ENCODE peak calls at places on chromosomes 16 and 17, in ten cellular contexts. One of them, this sample, is unnamed. For H3K9me3, the result is how much of the 10 kb centered on the place peaks cover.

GRCh38 chr16:31010539-31010938 is at the start of gene STX1B:
- DNase-seq in neuronal stem cell: peak
- DNase-seq in CD4-positive, alpha-beta T cell: peak
- DNase-seq in cardiac muscle cell: peak
- DNase-seq in Panc1: no peak
- DNase-seq in upper lobe of left lung: no peak
- DNase-seq in lung: no peak
- DNase-seq in kidney: no peak
- DNase-seq in heart right ventricle: no peak
- DNase-seq in gastrocnemius medialis: no peak
- DNase-seq in this sample: no peak

GRCh38 chr16:71441348-71441781 is 489 bp downstream of the TLE7 start:
- DNase-seq in neuronal stem cell: no peak
- DNase-seq in CD4-positive, alpha-beta T cell: no peak
- DNase-seq in cardiac muscle cell: peak
- DNase-seq in Panc1: no peak
- DNase-seq in upper lobe of left lung: no peak
- DNase-seq in lung: no peak
- DNase-seq in kidney: no peak
- DNase-seq in heart right ventricle: no peak
- DNase-seq in gastrocnemius medialis: no peak
- DNase-seq in this sample: no peak

GRCh38 chr17:15091825-15092224 is 173.3 kb downstream of the PMP22 start:
- DNase-seq in neuronal stem cell: no peak
- DNase-seq in CD4-positive, alpha-beta T cell: no peak
- DNase-seq in cardiac muscle cell: no peak
- DNase-seq in Panc1: no peak
- DNase-seq in upper lobe of left lung: peak
- DNase-seq in lung: no peak
- DNase-seq in kidney: no peak
- DNase-seq in heart right ventricle: no peak
- DNase-seq in gastrocnemius medialis: no peak
- DNase-seq in this sample: no peak

GRCh38 chr17:48952904-48953303 is 8.3 kb upstream of the SNF8 start:
- DNase-seq in neuronal stem cell: no peak
- DNase-seq in CD4-positive, alpha-beta T cell: no peak
- DNase-seq in cardiac muscle cell: no peak
- DNase-seq in Panc1: no peak
- DNase-seq in upper lobe of left lung: no peak
- DNase-seq in lung: no peak
- DNase-seq in kidney: no peak
- DNase-seq in heart right ventricle: no peak
- DNase-seq in gastrocnemius medialis: no peak
- DNase-seq in this sample: no peak

GRCh38 chr17:82881900-82882714 is 42.3 kb upstream of the ZNF750 start:
- DNase-seq in neuronal stem cell: no peak
- DNase-seq in CD4-positive, alpha-beta T cell: no peak
- DNase-seq in cardiac muscle cell: no peak
- DNase-seq in Panc1: no peak
- DNase-seq in upper lobe of left lung: peak
- DNase-seq in lung: peak
- DNase-seq in kidney: peak
- DNase-seq in heart right ventricle: peak
- DNase-seq in gastrocnemius medialis: peak
- DNase-seq in this sample: peak

GRCh38 chr17:59829217-59830006 is 63.3 kb downstream of the TUBD1 start:
- DNase-seq in neuronal stem cell: no peak
- DNase-seq in CD4-positive, alpha-beta T cell: no peak
- DNase-seq in cardiac muscle cell: peak
- DNase-seq in Panc1: peak
- DNase-seq in upper lobe of left lung: no peak
- DNase-seq in lung: no peak
- DNase-seq in kidney: no peak
- DNase-seq in heart right ventricle: no peak
- DNase-seq in gastrocnemius medialis: no peak
- DNase-seq in this sample: peak

GRCh38 chr17:74151551-74152315 is 51.7 kb upstream of the RPL38 start:
- DNase-seq in neuronal stem cell: no peak
- DNase-seq in CD4-positive, alpha-beta T cell: no peak
- DNase-seq in cardiac muscle cell: no peak
- DNase-seq in Panc1: no peak
- DNase-seq in upper lobe of left lung: no peak
- DNase-seq in lung: no peak
- DNase-seq in kidney: no peak
- DNase-seq in heart right ventricle: no peak
- DNase-seq in gastrocnemius medialis: no peak
- DNase-seq in this sample: peak

GRCh38 chr17:19409509-19409908 is 1.5 kb upstream of the RNF112 start:
- DNase-seq in neuronal stem cell: no peak
- DNase-seq in CD4-positive, alpha-beta T cell: no peak
- DNase-seq in cardiac muscle cell: peak
- DNase-seq in Panc1: no peak
- DNase-seq in upper lobe of left lung: no peak
- DNase-seq in lung: no peak
- DNase-seq in kidney: no peak
- DNase-seq in heart right ventricle: no peak
- DNase-seq in gastrocnemius medialis: no peak
- DNase-seq in this sample: no peak

GRCh38 chr16:65002265-65002664 is 119.6 kb downstream of the CDH11 start:
- DNase-seq in neuronal stem cell: no peak
- DNase-seq in CD4-positive, alpha-beta T cell: no peak
- DNase-seq in cardiac muscle cell: peak
- DNase-seq in Panc1: no peak
- DNase-seq in upper lobe of left lung: no peak
- DNase-seq in lung: no peak
- DNase-seq in kidney: no peak
- DNase-seq in heart right ventricle: no peak
- DNase-seq in gastrocnemius medialis: no peak
- DNase-seq in this sample: no peak

GRCh38 chr16:54135361-54136275 is 151.0 kb downstream of the IRX3 start:
- DNase-seq in neuronal stem cell: no peak
- DNase-seq in CD4-positive, alpha-beta T cell: no peak
- DNase-seq in cardiac muscle cell: peak
- DNase-seq in Panc1: no peak
- DNase-seq in upper lobe of left lung: no peak
- DNase-seq in lung: no peak
- DNase-seq in kidney: no peak
- DNase-seq in heart right ventricle: no peak
- DNase-seq in gastrocnemius medialis: no peak
- DNase-seq in this sample: no peak

DNA sequence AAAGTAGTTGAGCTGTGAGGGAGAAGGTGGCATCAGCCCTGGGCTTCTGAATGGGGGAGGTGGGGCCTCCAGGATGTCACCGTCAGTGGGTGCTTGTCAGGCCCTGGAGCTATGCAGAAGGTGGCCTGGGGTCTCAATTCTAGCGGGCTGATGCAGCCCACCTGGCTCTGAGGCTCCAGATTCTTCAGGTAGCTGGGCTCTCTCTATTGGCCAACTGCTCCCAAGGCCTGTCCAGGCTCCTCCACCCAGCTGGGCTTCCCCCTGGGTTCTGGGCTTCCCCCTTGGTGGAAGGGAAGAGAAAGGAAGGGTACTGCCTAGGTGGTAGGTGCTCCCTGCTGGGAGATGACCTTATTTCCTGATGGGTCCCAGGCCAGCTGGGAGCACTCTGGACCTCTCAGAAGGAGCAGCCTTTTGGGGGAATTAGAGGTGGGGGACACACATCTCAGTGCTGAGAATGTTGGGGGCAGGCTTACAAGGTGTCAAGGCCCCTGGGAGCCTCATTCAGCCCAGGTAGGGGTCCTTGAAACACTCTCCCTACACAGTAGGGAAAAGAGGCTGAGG is 1728.3 kb downstream of the TP53TG3F start:
- DNase-seq in neuronal stem cell: no peak
- DNase-seq in CD4-positive, alpha-beta T cell: no peak
- DNase-seq in cardiac muscle cell: no peak
- DNase-seq in Panc1: no peak
- DNase-seq in upper lobe of left lung: no peak
- DNase-seq in lung: no peak
- DNase-seq in kidney: no peak
- DNase-seq in heart right ventricle: no peak
- DNase-seq in gastrocnemius medialis: no peak
- DNase-seq in this sample: no peak
- H3K9me3 ChIP-seq in neuronal stem cell: half or more
- H3K9me3 ChIP-seq in CD4-positive, alpha-beta T cell: under half
- H3K9me3 ChIP-seq in cardiac muscle cell: under half
- H3K9me3 ChIP-seq in Panc1: under half
- H3K9me3 ChIP-seq in upper lobe of left lung: under half
- H3K9me3 ChIP-seq in lung: under half
- H3K9me3 ChIP-seq in kidney: under half
- H3K9me3 ChIP-seq in heart right ventricle: under half
- H3K9me3 ChIP-seq in gastrocnemius medialis: under half
- H3K9me3 ChIP-seq in this sample: under half

DNA sequence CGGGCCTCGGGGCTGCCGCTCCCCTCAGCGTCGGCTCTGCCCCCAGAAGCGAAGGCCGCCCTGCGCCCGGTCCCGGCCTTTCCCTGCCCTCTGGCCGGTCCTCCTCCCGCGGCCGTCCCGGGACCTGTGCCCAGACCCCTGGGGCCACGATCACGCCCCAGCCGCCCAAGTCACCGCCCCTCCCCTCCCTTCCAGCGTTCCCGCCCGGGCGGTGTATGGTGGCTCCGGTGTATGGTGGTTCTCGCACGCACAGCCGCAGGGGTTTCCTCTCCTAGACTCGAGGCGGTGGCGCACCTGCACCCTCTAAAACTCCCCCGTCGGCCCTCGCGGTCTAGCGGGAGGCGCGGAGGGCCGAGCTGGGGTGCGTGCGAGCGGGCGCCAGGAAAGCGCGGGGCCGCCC is 10.0 kb downstream of the TIGD7 start:
- DNase-seq in neuronal stem cell: no peak
- DNase-seq in CD4-positive, alpha-beta T cell: no peak
- DNase-seq in cardiac muscle cell: no peak
- DNase-seq in Panc1: no peak
- DNase-seq in upper lobe of left lung: no peak
- DNase-seq in lung: no peak
- DNase-seq in kidney: no peak
- DNase-seq in heart right ventricle: no peak
- DNase-seq in gastrocnemius medialis: no peak
- DNase-seq in this sample: no peak
- H3K9me3 ChIP-seq in neuronal stem cell: under half
- H3K9me3 ChIP-seq in CD4-positive, alpha-beta T cell: half or more
- H3K9me3 ChIP-seq in cardiac muscle cell: under half
- H3K9me3 ChIP-seq in Panc1: half or more
- H3K9me3 ChIP-seq in upper lobe of left lung: half or more
- H3K9me3 ChIP-seq in lung: under half
- H3K9me3 ChIP-seq in kidney: half or more
- H3K9me3 ChIP-seq in heart right ventricle: under half
- H3K9me3 ChIP-seq in gastrocnemius medialis: under half
- H3K9me3 ChIP-seq in this sample: under half

GRCh38 chr16:3292604-3293003 is 9.3 kb downstream of the ZNF263 start:
- DNase-seq in neuronal stem cell: no peak
- DNase-seq in CD4-positive, alpha-beta T cell: no peak
- DNase-seq in cardiac muscle cell: no peak
- DNase-seq in Panc1: no peak
- DNase-seq in upper lobe of left lung: no peak
- DNase-seq in lung: no peak
- DNase-seq in kidney: no peak
- DNase-seq in heart right ventricle: no peak
- DNase-seq in gastrocnemius medialis: no peak
- DNase-seq in this sample: no peak
- H3K9me3 ChIP-seq in neuronal stem cell: half or more
- H3K9me3 ChIP-seq in CD4-positive, alpha-beta T cell: half or more
- H3K9me3 ChIP-seq in cardiac muscle cell: under half
- H3K9me3 ChIP-seq in Panc1: half or more
- H3K9me3 ChIP-seq in upper lobe of left lung: half or more
- H3K9me3 ChIP-seq in lung: half or more
- H3K9me3 ChIP-seq in kidney: half or more
- H3K9me3 ChIP-seq in heart right ventricle: under half
- H3K9me3 ChIP-seq in gastrocnemius medialis: under half
- H3K9me3 ChIP-seq in this sample: under half

GRCh38 chr17:56172517-56172982 is 19.3 kb downstream of the ANKFN1 start:
- DNase-seq in neuronal stem cell: no peak
- DNase-seq in CD4-positive, alpha-beta T cell: no peak
- DNase-seq in cardiac muscle cell: no peak
- DNase-seq in Panc1: no peak
- DNase-seq in upper lobe of left lung: peak
- DNase-seq in lung: peak
- DNase-seq in kidney: no peak
- DNase-seq in heart right ventricle: no peak
- DNase-seq in gastrocnemius medialis: peak
- DNase-seq in this sample: no peak

GRCh38 chr17:56169621-56170020 is 16.3 kb downstream of the ANKFN1 start:
- DNase-seq in neuronal stem cell: no peak
- DNase-seq in CD4-positive, alpha-beta T cell: no peak
- DNase-seq in cardiac muscle cell: no peak
- DNase-seq in Panc1: no peak
- DNase-seq in upper lobe of left lung: no peak
- DNase-seq in lung: no peak
- DNase-seq in kidney: no peak
- DNase-seq in heart right ventricle: no peak
- DNase-seq in gastrocnemius medialis: no peak
- DNase-seq in this sample: no peak

GRCh38 chr17:56173026-56173425 is 19.8 kb downstream of the ANKFN1 start:
- DNase-seq in neuronal stem cell: no peak
- DNase-seq in CD4-positive, alpha-beta T cell: no peak
- DNase-seq in cardiac muscle cell: no peak
- DNase-seq in Panc1: no peak
- DNase-seq in upper lobe of left lung: no peak
- DNase-seq in lung: no peak
- DNase-seq in kidney: no peak
- DNase-seq in heart right ventricle: no peak
- DNase-seq in gastrocnemius medialis: peak
- DNase-seq in this sample: no peak

GRCh38 chr17:56173958-56174357 is 20.7 kb downstream of the ANKFN1 start:
- DNase-seq in neuronal stem cell: no peak
- DNase-seq in CD4-positive, alpha-beta T cell: no peak
- DNase-seq in cardiac muscle cell: no peak
- DNase-seq in Panc1: no peak
- DNase-seq in upper lobe of left lung: no peak
- DNase-seq in lung: no peak
- DNase-seq in kidney: no peak
- DNase-seq in heart right ventricle: no peak
- DNase-seq in gastrocnemius medialis: peak
- DNase-seq in this sample: no peak

DNA sequence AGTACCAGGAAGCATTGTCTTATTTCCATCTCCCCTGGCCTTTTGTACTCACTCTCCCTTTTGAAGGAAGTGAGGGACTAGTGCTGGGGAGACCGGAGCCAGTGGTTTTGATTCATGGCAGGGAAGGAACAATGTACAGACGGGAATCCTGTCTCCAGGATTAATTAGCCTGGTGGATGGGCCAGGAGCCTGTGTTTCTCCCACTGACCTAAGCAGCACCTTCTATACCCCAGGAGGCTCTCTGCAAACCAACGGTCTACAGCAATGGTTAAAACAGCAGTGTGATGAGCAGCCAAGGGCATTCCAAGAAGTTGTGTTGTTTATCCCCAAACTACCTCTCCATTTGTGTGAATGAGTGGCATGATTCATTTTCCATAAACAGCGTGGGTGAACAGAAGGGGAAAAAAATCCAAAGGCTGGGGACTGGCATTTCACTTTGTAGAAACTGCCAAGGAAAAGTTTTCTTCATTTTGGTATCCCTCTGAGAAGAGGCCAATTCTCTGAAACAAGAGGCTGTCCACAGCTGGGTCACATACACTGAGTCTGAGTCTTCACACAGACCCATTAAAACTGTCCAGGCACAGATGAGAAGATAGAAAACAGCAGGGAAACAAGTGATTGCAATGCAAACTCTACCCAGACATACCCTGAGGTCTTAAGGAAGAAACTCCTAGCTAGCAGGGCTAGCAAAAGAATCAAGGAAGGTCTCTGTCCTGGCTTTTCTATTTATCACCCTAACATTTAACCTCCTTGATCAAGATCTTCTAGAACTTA is 18.1 kb downstream of the ANKFN1 start:
- DNase-seq in neuronal stem cell: no peak
- DNase-seq in CD4-positive, alpha-beta T cell: no peak
- DNase-seq in cardiac muscle cell: no peak
- DNase-seq in Panc1: no peak
- DNase-seq in upper lobe of left lung: no peak
- DNase-seq in lung: no peak
- DNase-seq in kidney: no peak
- DNase-seq in heart right ventricle: no peak
- DNase-seq in gastrocnemius medialis: no peak
- DNase-seq in this sample: no peak
- H3K9me3 ChIP-seq in neuronal stem cell: under half
- H3K9me3 ChIP-seq in CD4-positive, alpha-beta T cell: under half
- H3K9me3 ChIP-seq in cardiac muscle cell: under half
- H3K9me3 ChIP-seq in Panc1: under half
- H3K9me3 ChIP-seq in upper lobe of left lung: under half
- H3K9me3 ChIP-seq in lung: under half
- H3K9me3 ChIP-seq in kidney: under half
- H3K9me3 ChIP-seq in heart right ventricle: under half
- H3K9me3 ChIP-seq in gastrocnemius medialis: under half
- H3K9me3 ChIP-seq in this sample: under half